ENCODE peak calls at places on chromosomes 5 and 9, in seven cellular contexts. W is omental fat pad; O is fibroblast of the aortic adventitia; Z is activated CD8-positive, alpha-beta T cell treated with anti-CD3 and anti-CD28 coated beads for 36 hours; Y is neural progenitor cell; N is WERI-Rb-1; K is astrocyte of the cerebellum. S is an unnamed sample.

GRCh38 chr9:135906291-135907005 is 898 bp downstream of the CAMSAP1 start:
- DNase-seq in W (no peak), O (peak; percentile 66), Z (no peak), Y (peak; percentile 56), N (no peak), K (no peak), S (peak; percentile 59)

GRCh38 chr5:17620627-17621026 is 10.4 kb downstream of the TAF11L12 start:
- DNase-seq in W (no peak), O (no peak), Z (no peak), Y (no peak), N (no peak), K (no peak), S (no peak)

GRCh38 chr5:134135091-134135655 is 20.7 kb downstream of the TCF7 start:
- DNase-seq in W (no peak), O (no peak), Z (peak; percentile 2), Y (no peak), N (no peak), K (no peak), S (no peak)

GRCh38 chr9:69621735-69622460 is 50.3 kb downstream of the APBA1 start:
- DNase-seq in W (no peak), O (peak; percentile 49), Z (no peak), Y (no peak), N (no peak), K (no peak), S (no peak)

GRCh38 chr5:143051244-143052058 is 281.3 kb downstream of the ARHGAP26 start:
- DNase-seq in W (no peak), O (peak; percentile 94), Z (no peak), Y (no peak), N (no peak), K (peak; percentile 86), S (no peak)

GRCh38 chr5:66967826-66968262 is 228.8 kb downstream of the CD180 start:
- DNase-seq in W (no peak), O (peak; percentile 85), Z (no peak), Y (no peak), N (no peak), K (no peak), S (no peak)

GRCh38 chr9:99690573-99690972 is 131.1 kb upstream of the NR4A3 start:
- DNase-seq in W (no peak), O (no peak), Z (no peak), Y (peak; percentile 44), N (no peak), K (no peak), S (no peak)

GRCh38 chr9:120265791-120266190 is 314.2 kb downstream of the CDK5RAP2 start:
- DNase-seq in W (no peak), O (peak; percentile 4), Z (no peak), Y (peak; percentile 13), N (no peak), K (no peak), S (no peak)

GRCh38 chr5:174100490-174100889 is 55.0 kb downstream of the NSG2 start:
- DNase-seq in W (no peak), O (no peak), Z (no peak), Y (no peak), N (no peak), K (no peak), S (no peak)

GRCh38 chr9:126676685-126677143 is 63.0 kb downstream of the LMX1B start:
- DNase-seq in W (no peak), O (no peak), Z (peak; percentile 46), Y (peak; percentile 96), N (peak; percentile 88), K (no peak), S (no peak)

GRCh38 chr9:36995927-36996471 is 38.1 kb downstream of the PAX5 start:
- DNase-seq in W (no peak), O (peak; percentile 56), Z (peak; percentile 71), Y (peak; percentile 89), N (peak; percentile 77), K (peak; percentile 19), S (no peak)

GRCh38 chr9:96485280-96485679 is 35.3 kb downstream of the HABP4 start:
- DNase-seq in W (no peak), O (no peak), Z (no peak), Y (no peak), N (no peak), K (no peak), S (no peak)

GRCh38 chr5:180197016-180197702 is 11.9 kb downstream of the RASGEF1C start:
- DNase-seq in W (no peak), O (no peak), Z (no peak), Y (no peak), N (no peak), K (no peak), S (no peak)

GRCh38 chr9:122374885-122375420 is 4.1 kb downstream of the PTGS1 start:
- DNase-seq in W (no peak), O (peak; percentile 80), Z (no peak), Y (peak; percentile 51), N (peak; percentile 68), K (no peak), S (no peak)

GRCh38 chr9:37582548-37583157 is 6.5 kb upstream of the FBXO10 start:
- DNase-seq in W (no peak), O (peak; percentile 85), Z (no peak), Y (peak; percentile 55), N (no peak), K (peak; percentile 62), S (no peak)

GRCh38 chr9:34547960-34548603 is 25.3 kb upstream of the ENHO start:
- DNase-seq in W (peak; percentile 62), O (peak; percentile 61), Z (peak; percentile 65), Y (peak; percentile 88), N (peak; percentile 81), K (peak; percentile 9), S (peak; percentile 55)

GRCh38 chr9:90805006-90805993 is 3.7 kb downstream of the SYK start:
- DNase-seq in W (no peak), O (no peak), Z (no peak), Y (no peak), N (peak; percentile 92), K (no peak), S (no peak)

GRCh38 chr5:137176126-137176525 is 323.0 kb downstream of the SPOCK1 start:
- DNase-seq in W (no peak), O (no peak), Z (no peak), Y (no peak), N (no peak), K (no peak), S (no peak)

GRCh38 chr9:131180454-131180853 is 55.1 kb downstream of the NUP214 start:
- DNase-seq in W (no peak), O (peak; percentile 91), Z (no peak), Y (no peak), N (no peak), K (peak; percentile 89), S (no peak)

GRCh38 chr5:98414938-98415337 is 358.5 kb upstream of the RGMB start:
- DNase-seq in W (no peak), O (peak; percentile 82), Z (no peak), Y (no peak), N (no peak), K (no peak), S (no peak)

GRCh38 chr5:66828551-66829421 is 232.6 kb downstream of the MAST4 start:
- DNase-seq in W (peak; percentile 54), O (peak; percentile 69), Z (peak; percentile 87), Y (peak; percentile 85), N (peak; percentile 70), K (peak; percentile 65), S (peak; percentile 26)

GRCh38 chr5:141412853-141413539 is at the start of gene PCDHGA10:
- DNase-seq in W (no peak), O (peak; percentile 82), Z (peak; percentile 75), Y (peak; percentile 57), N (peak; percentile 58), K (peak; percentile 53), S (peak; percentile 48)

GRCh38 chr9:19036611-19037010 is 3.6 kb upstream of the SAXO1 start:
- DNase-seq in W (no peak), O (no peak), Z (peak; percentile 22), Y (no peak), N (no peak), K (no peak), S (no peak)
- TF ChIP-seq CTCF in W (no peak), O (no peak), Z (no peak), Y (no peak), N (peak; percentile 37), K (no peak), S (no peak)

DNA sequence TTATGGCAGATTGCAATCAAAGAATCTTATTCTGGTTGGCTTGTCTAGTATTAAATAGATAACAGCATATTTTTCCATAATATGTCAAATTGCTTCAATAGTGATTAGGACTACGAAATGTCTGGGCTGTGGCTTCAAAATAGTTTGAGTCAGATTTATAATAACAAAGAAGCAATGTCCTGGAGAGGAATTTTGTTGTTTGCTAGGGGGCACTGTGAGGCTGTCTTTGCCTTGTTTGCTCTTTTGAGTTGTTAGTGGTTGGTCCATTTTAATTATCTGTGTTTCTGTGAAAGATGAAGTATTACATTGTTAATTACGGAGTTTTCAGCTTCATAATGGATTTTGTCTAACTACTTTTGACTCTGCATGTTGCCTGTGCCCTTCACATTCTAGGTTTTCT is 713.6 kb downstream of the TLE4 start:
- DNase-seq in W (no peak), O (no peak), Z (no peak), Y (peak; percentile 9), N (peak; percentile 36), K (peak; percentile 16), S (no peak)
- TF ChIP-seq CTCF in W (no peak), O (no peak), Z (no peak), Y (peak; percentile 55), N (peak; percentile 45), K (peak; percentile 38), S (no peak)

DNA sequence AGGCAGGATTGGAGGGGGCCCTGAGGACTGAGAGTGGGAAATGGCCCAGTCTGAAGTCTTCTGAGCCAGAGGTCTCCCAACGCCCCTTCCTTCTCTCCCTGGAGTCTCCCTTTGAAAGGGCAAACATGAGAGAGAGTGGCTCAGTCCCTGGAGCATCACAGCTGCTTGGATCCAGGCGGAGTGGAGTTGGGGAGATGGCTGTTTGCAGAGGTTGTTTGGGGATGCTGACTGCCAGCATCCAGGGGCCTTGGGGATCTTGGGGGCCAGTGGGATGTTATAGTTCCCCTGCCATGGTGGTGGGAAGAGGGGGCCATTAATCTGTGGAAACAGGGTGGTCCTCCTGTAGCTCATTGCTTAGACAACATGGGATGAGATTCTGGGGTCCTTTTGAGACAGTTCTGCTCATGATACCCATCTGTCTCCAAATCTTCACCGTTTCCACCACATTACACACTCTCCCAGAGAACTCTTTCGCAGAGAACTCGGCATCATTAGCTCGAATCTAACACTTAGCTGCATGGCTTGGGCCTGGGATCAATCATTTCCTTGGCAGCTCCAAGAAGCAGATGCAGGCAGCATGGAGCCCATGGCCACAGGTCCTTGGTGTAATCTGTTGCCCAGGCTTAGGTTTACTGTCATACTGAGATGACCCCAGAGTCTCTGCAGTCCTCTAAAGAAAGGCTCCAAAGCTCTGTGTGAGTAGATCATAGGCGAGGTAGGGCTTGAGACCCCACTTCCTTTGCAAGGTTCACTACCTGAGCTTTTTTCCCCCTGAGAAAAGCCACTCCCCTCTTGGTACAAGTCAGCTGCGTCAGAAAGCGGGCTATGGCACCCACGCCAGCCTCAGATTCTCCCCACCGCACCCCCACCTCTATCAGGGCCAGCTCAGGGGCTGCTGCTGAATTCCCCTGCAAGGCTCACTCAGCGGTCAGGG is 54.4 kb upstream of the SH3PXD2B start:
- DNase-seq in W (no peak), O (no peak), Z (no peak), Y (no peak), N (peak; percentile 2), K (no peak), S (no peak)
- TF ChIP-seq CTCF in W (no peak), O (no peak), Z (no peak), Y (no peak), N (no peak), K (no peak), S (no peak)

DNA sequence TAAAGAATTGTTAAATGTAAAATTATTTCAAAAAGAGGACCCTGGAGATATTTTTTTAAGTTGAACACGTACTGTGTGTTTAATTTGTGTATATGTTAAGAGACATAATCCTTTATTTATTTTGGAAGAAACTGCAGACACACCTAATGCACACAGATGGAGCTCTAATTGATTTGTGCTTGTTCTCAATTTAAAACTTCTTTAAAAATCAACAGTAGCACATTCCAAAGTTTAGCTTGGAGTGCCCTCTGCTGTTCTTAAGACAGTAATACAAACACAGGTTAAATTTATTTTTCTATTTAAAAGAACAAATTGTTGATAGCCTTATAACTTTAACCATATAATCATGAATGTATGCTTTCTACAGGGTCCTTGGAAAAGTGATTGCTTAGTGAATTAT is 277.6 kb upstream of the ADAMTS16 start:
- DNase-seq in W (no peak), O (peak; percentile 69), Z (no peak), Y (peak; percentile 64), N (no peak), K (peak; percentile 54), S (no peak)
- TF ChIP-seq CTCF in W (no peak), O (peak; percentile 56), Z (peak; percentile 67), Y (peak; percentile 84), N (peak; percentile 17), K (peak; percentile 34), S (peak; percentile 70)

S was measured in mesothelial cell of epicardium.